ENCODE peak calls at places on chromosomes 7 and 10, in four cellular contexts. S is CD8-positive, alpha-beta memory T cell; T is AG04450; Q is neuronal stem cell. M is an unnamed sample.

GRCh38 chr7:1855396-1856160 is 185.5 kb downstream of the ELFN1 start:
- DNase-seq in S (no peak), T (no peak), Q (no peak), M (no peak)

GRCh38 chr10:30812018-30812851 is 182.7 kb upstream of the LYZL2 start:
- DNase-seq in S (no peak), T (peak; percentile 80), Q (no peak), M (no peak)

GRCh38 chr10:30176182-30176581 is 116.8 kb upstream of the JCAD start:
- DNase-seq in S (no peak), T (peak; percentile 45), Q (no peak), M (no peak)

GRCh38 chr7:121081327-121081936 is 92.9 kb downstream of the CPED1 start:
- DNase-seq in S (peak; percentile 42), T (peak; percentile 62), Q (peak; percentile 40), M (peak; percentile 51)

GRCh38 chr7:10815546-10815945 is 158.1 kb upstream of the PHF14 start:
- DNase-seq in S (no peak), T (no peak), Q (no peak), M (no peak)

GRCh38 chr7:2504128-2504817 is 15.3 kb upstream of the LFNG start:
- DNase-seq in S (no peak), T (no peak), Q (no peak), M (no peak)

GRCh38 chr10:47456096-47456485 is 27.8 kb downstream of the ANXA8 start:
- DNase-seq in S (no peak), T (no peak), Q (no peak), M (no peak)

GRCh38 chr10:43210556-43210955 is 56.3 kb downstream of the RASGEF1A start:
- DNase-seq in S (no peak), T (no peak), Q (no peak), M (no peak)

GRCh38 chr10:17206210-17206709 is 4.8 kb upstream of the TRDMT1 start:
- DNase-seq in S (peak; percentile 74), T (no peak), Q (no peak), M (no peak)

GRCh38 chr10:45409782-45410181 is 35.8 kb downstream of the ALOX5 start:
- DNase-seq in S (no peak), T (no peak), Q (no peak), M (no peak)

GRCh38 chr7:88402529-88402928 is 95.8 kb upstream of the STEAP4 start:
- DNase-seq in S (no peak), T (no peak), Q (no peak), M (no peak)

GRCh38 chr7:85426487-85426960 is 239.7 kb upstream of the SEMA3D start:
- DNase-seq in S (no peak), T (no peak), Q (no peak), M (no peak)

GRCh38 chr10:50393784-50394183 is 142.5 kb upstream of the ASAH2 start:
- DNase-seq in S (no peak), T (no peak), Q (no peak), M (no peak)

GRCh38 chr10:90906596-90906995 is 14.3 kb downstream of the ANKRD1 start:
- DNase-seq in S (no peak), T (no peak), Q (no peak), M (no peak)

GRCh38 chr7:151763420-151763984 is 113.4 kb downstream of the PRKAG2 start:
- DNase-seq in S (no peak), T (no peak), Q (no peak), M (no peak)

GRCh38 chr7:142812437-142813215 is 41.9 kb downstream of the PRSS2 start:
- DNase-seq in S (no peak), T (no peak), Q (no peak), M (peak; percentile 54)

GRCh38 chr7:17669204-17669603 is 271.1 kb downstream of the SNX13 start:
- DNase-seq in S (no peak), T (no peak), Q (no peak), M (no peak)

GRCh38 chr7:11252705-11253272 is 279.1 kb downstream of the PHF14 start:
- DNase-seq in S (no peak), T (no peak), Q (no peak), M (no peak)

GRCh38 chr7:24052572-24053223 is 231.3 kb upstream of the NPY start:
- DNase-seq in S (no peak), T (peak; percentile 50), Q (no peak), M (no peak)

GRCh38 chr7:34373940-34374339 is 284.1 kb upstream of the NPSR1 start:
- DNase-seq in S (no peak), T (no peak), Q (no peak), M (no peak)

GRCh38 chr10:102633282-102633681 is 11.0 kb upstream of the TRIM8 start:
- DNase-seq in S (no peak), T (no peak), Q (no peak), M (peak; percentile 37)

GRCh38 chr7:83150310-83150709 is 12.4 kb downstream of the PCLO start:
- DNase-seq in S (no peak), T (no peak), Q (no peak), M (no peak)

GRCh38 chr7:80379034-80379433 is 132.8 kb downstream of the GNAT3 start:
- DNase-seq in S (no peak), T (no peak), Q (no peak), M (no peak)

GRCh38 chr7:148264933-148265557 is 325.5 kb upstream of the C7orf33 start:
- DNase-seq in S (no peak), T (no peak), Q (no peak), M (peak; percentile 56)

GRCh38 chr7:140512317-140513000 is 33.2 kb upstream of the MKRN1 start:
- DNase-seq in S (no peak), T (no peak), Q (no peak), M (no peak)

GRCh38 chr10:30882281-30882680 is 149.4 kb downstream of the ZNF438 start:
- DNase-seq in S (no peak), T (peak; percentile 23), Q (no peak), M (no peak)

GRCh38 chr7:29336851-29337627 is 142.5 kb downstream of the CHN2 start:
- DNase-seq in S (no peak), T (no peak), Q (no peak), M (no peak)

GRCh38 chr10:26527018-26527417 is 88.9 kb downstream of the APBB1IP start:
- DNase-seq in S (no peak), T (no peak), Q (no peak), M (no peak)

GRCh38 chr10:112374724-112375541 is 1.0 kb downstream of the ACSL5 start:
- DNase-seq in S (peak; percentile 28), T (no peak), Q (no peak), M (peak; percentile 51)

GRCh38 chr7:143514487-143514886 is 36.8 kb downstream of the TAS2R41 start:
- DNase-seq in S (no peak), T (no peak), Q (no peak), M (no peak)

GRCh38 chr10:77355844-77356243 is 281.8 kb downstream of the KCNMA1 start:
- DNase-seq in S (no peak), T (peak; percentile 64), Q (no peak), M (no peak)

GRCh38 chr10:124742418-124743187 is 1.6 kb downstream of the FAM53B start:
- DNase-seq in S (no peak), T (no peak), Q (no peak), M (peak; percentile 79)

GRCh38 chr10:88974446-88975376 is 15.9 kb upstream of the FAS start:
- DNase-seq in S (peak; percentile 27), T (no peak), Q (no peak), M (peak; percentile 41)

GRCh38 chr7:95540366-95540765 is 54.6 kb downstream of the ASB4 start:
- DNase-seq in S (no peak), T (no peak), Q (no peak), M (no peak)

GRCh38 chr7:50729962-50730361 is 52.7 kb downstream of the GRB10 start:
- DNase-seq in S (no peak), T (peak; percentile 10), Q (no peak), M (no peak)

GRCh38 chr7:99791021-99791420 is 7.0 kb upstream of the CYP3A4 start:
- DNase-seq in S (no peak), T (no peak), Q (no peak), M (no peak)

GRCh38 chr10:5490032-5490431 is 9.3 kb downstream of the CALML5 start:
- DNase-seq in S (no peak), T (no peak), Q (no peak), M (no peak)

GRCh38 chr10:77801474-77802238 is 124.9 kb downstream of the DLG5 start:
- DNase-seq in S (peak; percentile 2), T (no peak), Q (no peak), M (no peak)

GRCh38 chr7:1900847-1901246 is 230.8 kb downstream of the ELFN1 start:
- DNase-seq in S (no peak), T (no peak), Q (no peak), M (no peak)

GRCh38 chr7:157944734-157945291 is 608.0 kb downstream of the DNAJB6 start:
- DNase-seq in S (no peak), T (no peak), Q (no peak), M (no peak)
- H3K9me3 ChIP-seq in S (no peaks in the 10 kb centered on the region), T (peaks cover 66% of the 10 kb centered on the region), Q (peaks cover 8% of the 10 kb centered on the region), M (no peaks in the 10 kb centered on the region)

GRCh38 chr10:73083234-73083633 is 13.4 kb downstream of the P4HA1 start:
- DNase-seq in S (no peak), T (no peak), Q (no peak), M (no peak)
- H3K4me3 ChIP-seq in S (no peak overlapping the region), T (no peak overlapping the region), Q (no peak overlapping the region), M (no peak overlapping the region)

GRCh38 chr7:57413529-57414398 is 36.2 kb upstream of the ZNF716 start:
- DNase-seq in S (no peak), T (no peak), Q (no peak), M (no peak)

GRCh38 chr7:57414415-57414814 is 35.6 kb upstream of the ZNF716 start:
- DNase-seq in S (no peak), T (no peak), Q (no peak), M (no peak)

GRCh38 chr7:57412618-57413017 is 37.4 kb upstream of the ZNF716 start:
- DNase-seq in S (no peak), T (no peak), Q (no peak), M (no peak)

GRCh38 chr7:57414852-57415251 is 35.1 kb upstream of the ZNF716 start:
- DNase-seq in S (no peak), T (no peak), Q (no peak), M (no peak)

GRCh38 chr7:57412168-57412567 is 37.8 kb upstream of the ZNF716 start:
- DNase-seq in S (no peak), T (no peak), Q (no peak), M (no peak)
- H3K9me3 ChIP-seq in S (no peaks in the 10 kb centered on the region), T (peaks cover 71% of the 10 kb centered on the region), Q (peaks cover 55% of the 10 kb centered on the region), M (no peaks in the 10 kb centered on the region)

DNA sequence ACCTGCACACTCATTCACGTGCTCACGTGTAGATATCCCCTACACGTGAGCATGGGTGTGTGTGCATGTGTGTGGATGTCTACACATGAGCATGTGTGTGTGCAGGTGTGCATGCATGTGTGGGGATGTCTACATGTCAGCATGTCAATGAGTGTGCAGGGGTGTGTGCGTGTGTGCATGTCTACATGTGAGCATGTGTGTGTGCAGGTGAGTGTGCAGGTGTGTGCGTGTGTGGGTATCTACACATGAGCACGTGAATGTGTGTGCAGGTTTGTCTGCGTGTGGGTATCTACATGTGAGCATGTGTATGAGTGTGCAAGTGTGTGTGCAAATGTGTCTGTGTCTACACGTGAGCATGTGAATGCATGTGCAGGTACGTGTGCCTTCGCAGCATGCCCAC is 274.8 kb downstream of the PTPRN2 start:
- DNase-seq in S (no peak), T (no peak), Q (no peak), M (no peak)
- H3K4me3 ChIP-seq in S (no peak overlapping the region), T (no peak overlapping the region), Q (no peak overlapping the region), M (no peak overlapping the region)

GRCh38 chr10:131747251-131747650 is 153.6 kb upstream of the PPP2R2D start:
- DNase-seq in S (no peak), T (no peak), Q (no peak), M (no peak)
- H3K9me3 ChIP-seq in S (no peaks in the 10 kb centered on the region), T (peaks cover 99% of the 10 kb centered on the region), Q (peaks cover 2% of the 10 kb centered on the region), M (no peaks in the 10 kb centered on the region)